ENCODE peak calls at places on chromosomes 13 and 19, in five cellular contexts. T is GM23248, R is GM23338, W is hepatocyte, Q is PC-3. N is an unnamed sample.

GRCh38 chr19:1237754-1238372 is at the start of gene CBARP:
- DNase-seq in Q (peak), W (peak), T (peak), R (no peak), N (peak)

GRCh38 chr13:51632643-51633357 is 48.5 kb downstream of the WDFY2 start:
- DNase-seq in T (peak), Q (no peak), R (peak), W (no peak), N (no peak)

GRCh38 chr13:70357031-70357430 is 248.8 kb upstream of the KLHL1 start:
- DNase-seq in R (no peak), T (no peak), W (no peak), Q (no peak), N (no peak)

GRCh38 chr19:5281588-5281987 is 59.0 kb downstream of the PTPRS start:
- DNase-seq in W (no peak), T (no peak), R (no peak), Q (no peak), N (no peak)

GRCh38 chr13:114110091-114110829 is 22.2 kb downstream of the RASA3 start:
- DNase-seq in Q (no peak), T (peak), W (no peak), R (peak), N (peak)

GRCh38 chr13:29227560-29227959 is 367.9 kb downstream of the SLC7A1 start:
- DNase-seq in W (peak), T (peak), R (no peak), Q (no peak), N (no peak)

GRCh38 chr19:55502197-55502952 is 14.1 kb downstream of the SSC5D start:
- DNase-seq in Q (no peak), W (no peak), R (no peak), T (no peak), N (no peak)

GRCh38 chr13:82717249-82717648 is 1165.0 kb downstream of the SLITRK1 start:
- DNase-seq in R (no peak), T (peak), W (no peak), Q (peak), N (no peak)

GRCh38 chr13:72145383-72145782 is 278.4 kb upstream of the DACH1 start:
- DNase-seq in T (no peak), W (no peak), Q (no peak), R (no peak), N (no peak)

GRCh38 chr19:35742121-35742724 is at the start of gene IGFLR1:
- DNase-seq in R (no peak), W (no peak), Q (no peak), T (no peak), N (no peak)

GRCh38 chr13:112842343-112842856 is 126.6 kb upstream of the MCF2L start:
- DNase-seq in T (no peak), W (no peak), R (peak), Q (no peak), N (no peak)

GRCh38 chr19:53882391-53883050 is 524 bp downstream of the PRKCG start:
- DNase-seq in W (no peak), R (peak), T (no peak), Q (no peak), N (no peak)

GRCh38 chr19:53885036-53885435 is 3.0 kb downstream of the PRKCG start:
- DNase-seq in W (no peak), Q (no peak), T (no peak), R (no peak), N (no peak)

GRCh38 chr19:53884256-53884655 is 2.3 kb downstream of the PRKCG start:
- DNase-seq in R (no peak), Q (no peak), W (no peak), T (no peak), N (no peak)

GRCh38 chr19:53883231-53883661 is 1.2 kb downstream of the PRKCG start:
- DNase-seq in W (no peak), Q (no peak), T (no peak), R (peak), N (peak)

DNA sequence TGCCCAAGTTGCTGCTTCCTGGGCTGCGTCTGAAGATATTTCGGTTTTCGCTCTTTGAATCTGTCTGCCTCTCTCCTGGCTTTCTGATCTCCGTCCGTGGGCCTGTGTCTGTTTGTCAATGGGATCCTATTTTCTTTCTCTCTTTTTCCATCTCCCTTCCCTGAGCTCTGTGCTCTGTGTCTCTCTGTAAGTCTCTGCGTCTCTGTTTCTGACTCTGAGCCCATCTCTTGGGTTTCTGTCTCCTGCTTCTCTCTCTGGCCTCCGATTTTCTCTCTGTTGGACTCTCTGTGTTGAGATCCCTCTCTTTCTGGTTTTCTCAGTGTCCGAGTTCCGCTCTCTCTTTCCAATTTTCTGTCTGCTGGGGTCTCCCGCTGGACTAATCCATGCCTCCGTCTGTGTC is 1.7 kb downstream of the PRKCG start:
- DNase-seq in W (no peak), T (no peak), R (peak), Q (no peak), N (no peak)
- TF ChIP-seq EZH2 in W (no peak), T (peak), R (no peak), Q (no peak), N (no peak)

GRCh38 chr19:39506598-39506943 is 7.8 kb downstream of the DLL3 start:
- DNase-seq in W (no peak), T (no peak), Q (no peak), R (no peak), N (no peak)
- H2AFZ ChIP-seq in W (no peak), T (peak), Q (peak), R (no peak), N (no peak)

GRCh38 chr13:96474158-96474606 is 384.3 kb downstream of the HS6ST3 start:
- DNase-seq in Q (no peak), R (no peak), T (no peak), W (no peak), N (no peak)

GRCh38 chr13:96473463-96474157 is 383.7 kb downstream of the HS6ST3 start:
- DNase-seq in R (peak), W (no peak), T (no peak), Q (no peak), N (no peak)

GRCh38 chr13:96475103-96475502 is 385.2 kb downstream of the HS6ST3 start:
- DNase-seq in Q (no peak), R (no peak), W (no peak), T (no peak), N (no peak)
- TF ChIP-seq EZH2 in Q (no peak), R (no peak), W (no peak), T (no peak), N (no peak)

DNA sequence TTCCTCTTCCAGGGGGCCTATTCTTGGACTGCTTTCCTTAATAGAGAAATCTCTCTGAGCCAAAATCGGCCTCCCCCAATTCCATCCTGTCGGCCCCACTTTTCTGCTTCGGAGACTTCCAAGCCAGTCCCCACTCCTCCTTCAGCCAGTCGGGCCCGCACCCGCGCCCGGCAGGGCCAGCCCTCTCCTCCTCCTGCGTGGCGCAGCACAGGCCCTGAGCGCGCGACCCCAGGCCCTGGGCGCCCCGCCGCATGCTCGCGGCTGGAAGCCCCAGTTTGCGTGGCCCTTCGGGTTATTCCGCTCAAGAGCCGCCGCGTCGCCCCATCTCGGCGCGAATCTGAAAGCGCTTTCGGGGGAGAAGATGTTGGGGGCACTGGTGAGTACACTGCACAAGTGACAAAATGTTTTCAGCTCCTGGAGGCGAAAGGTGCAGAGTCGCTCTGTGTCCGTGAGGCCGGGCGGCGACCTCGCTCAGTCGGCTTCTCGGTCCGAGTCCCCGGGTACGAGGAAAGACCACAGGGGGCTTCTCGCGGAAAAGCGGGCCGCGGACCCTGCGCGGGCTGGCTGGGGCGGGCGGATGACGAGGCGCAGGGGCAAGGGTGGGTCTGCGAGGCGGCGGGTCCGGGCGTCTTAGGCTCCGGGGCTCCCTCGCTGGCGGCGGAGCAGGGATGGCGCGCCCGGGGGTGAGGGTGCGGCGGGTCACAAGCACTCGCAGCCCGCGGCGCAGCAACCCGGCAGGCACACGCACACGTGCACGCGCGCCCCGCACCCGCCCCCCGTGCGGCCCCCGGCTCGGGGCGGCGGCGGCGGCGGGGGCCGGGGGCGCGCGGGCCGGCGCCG is at the start of gene IL17D:
- DNase-seq in R (peak), W (peak), Q (no peak), T (peak), N (peak)
- H2AFZ ChIP-seq in R (peak), W (peak), Q (peak), T (peak), N (peak)

DNA sequence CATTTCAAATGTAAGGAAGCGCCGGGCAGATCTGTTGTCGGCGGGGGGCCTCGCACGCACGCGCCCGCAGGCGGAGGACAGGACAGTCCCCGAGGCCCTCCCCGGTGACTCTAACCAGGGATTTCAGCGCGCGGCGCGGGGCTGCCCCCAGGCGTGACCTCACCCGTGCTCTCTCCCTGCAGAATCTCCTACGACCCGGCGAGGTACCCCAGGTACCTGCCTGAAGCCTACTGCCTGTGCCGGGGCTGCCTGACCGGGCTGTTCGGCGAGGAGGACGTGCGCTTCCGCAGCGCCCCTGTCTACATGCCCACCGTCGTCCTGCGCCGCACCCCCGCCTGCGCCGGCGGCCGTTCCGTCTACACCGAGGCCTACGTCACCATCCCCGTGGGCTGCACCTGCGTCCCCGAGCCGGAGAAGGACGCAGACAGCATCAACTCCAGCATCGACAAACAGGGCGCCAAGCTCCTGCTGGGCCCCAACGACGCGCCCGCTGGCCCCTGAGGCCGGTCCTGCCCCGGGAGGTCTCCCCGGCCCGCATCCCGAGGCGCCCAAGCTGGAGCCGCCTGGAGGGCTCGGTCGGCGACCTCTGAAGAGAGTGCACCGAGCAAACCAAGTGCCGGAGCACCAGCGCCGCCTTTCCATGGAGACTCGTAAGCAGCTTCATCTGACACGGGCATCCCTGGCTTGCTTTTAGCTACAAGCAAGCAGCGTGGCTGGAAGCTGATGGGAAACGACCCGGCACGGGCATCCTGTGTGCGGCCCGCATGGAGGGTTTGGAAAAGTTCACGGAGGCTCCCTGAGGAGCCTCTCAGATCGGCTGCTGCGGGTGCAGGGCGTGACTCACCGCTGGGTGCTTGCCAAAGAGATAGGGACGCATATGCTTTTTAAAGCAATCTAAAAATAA is 18.2 kb downstream of the IL17D start:
- DNase-seq in T (peak), R (peak), Q (peak), W (peak), N (no peak)
- TF ChIP-seq EZH2 in T (no peak), R (no peak), Q (no peak), W (no peak), N (no peak)

DNA sequence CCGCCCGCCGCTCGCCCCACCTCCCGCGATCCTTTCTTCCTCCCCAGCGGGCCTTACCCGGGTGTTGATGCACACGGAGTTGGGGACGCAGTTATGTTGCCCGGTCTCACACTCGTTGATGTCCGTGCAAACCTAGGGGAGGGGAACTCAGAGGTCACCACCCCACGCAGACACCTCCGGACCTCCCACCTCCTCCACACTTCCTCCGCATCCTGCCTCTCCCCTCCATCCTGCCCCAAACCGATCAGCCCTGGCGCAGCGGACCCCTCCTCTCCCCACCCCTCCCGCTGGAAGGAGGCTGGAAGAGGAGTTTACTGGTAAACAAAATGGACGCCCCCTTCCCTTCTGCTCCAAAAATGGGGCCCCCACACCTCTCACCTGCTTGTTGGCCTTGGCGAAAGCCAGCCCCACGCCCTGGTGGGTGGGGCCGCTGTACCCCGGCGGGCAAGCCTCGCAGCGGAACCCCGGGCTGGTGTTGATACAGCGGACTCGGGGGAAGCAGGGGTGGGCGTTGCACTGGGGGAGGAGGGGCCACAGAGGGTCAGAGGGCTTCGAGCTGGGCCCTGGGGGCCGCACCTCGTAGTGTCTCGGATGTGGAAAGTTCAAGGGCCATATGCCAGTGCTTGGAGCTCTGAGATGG is 2.2 kb downstream of the COMP start:
- DNase-seq in Q (no peak), T (no peak), R (peak), W (no peak), N (no peak)
- H2AFZ ChIP-seq in Q (no peak), T (no peak), R (peak), W (no peak), N (no peak)

GRCh38 chr13:99982741-99983400 is 1.3 kb downstream of the ZIC2 start:
- DNase-seq in W (no peak), Q (no peak), T (no peak), R (peak), N (no peak)

GRCh38 chr13:99981115-99982020 is at the start of gene ZIC2:
- DNase-seq in Q (peak), R (peak), T (peak), W (peak), N (peak)

GRCh38 chr13:99980201-99981114 is 1.1 kb upstream of the ZIC2 start:
- DNase-seq in W (peak), Q (peak), T (peak), R (peak), N (peak)

GRCh38 chr13:99983401-99984133 is 2.0 kb downstream of the ZIC2 start:
- DNase-seq in T (peak), Q (no peak), W (peak), R (peak), N (no peak)

DNA sequence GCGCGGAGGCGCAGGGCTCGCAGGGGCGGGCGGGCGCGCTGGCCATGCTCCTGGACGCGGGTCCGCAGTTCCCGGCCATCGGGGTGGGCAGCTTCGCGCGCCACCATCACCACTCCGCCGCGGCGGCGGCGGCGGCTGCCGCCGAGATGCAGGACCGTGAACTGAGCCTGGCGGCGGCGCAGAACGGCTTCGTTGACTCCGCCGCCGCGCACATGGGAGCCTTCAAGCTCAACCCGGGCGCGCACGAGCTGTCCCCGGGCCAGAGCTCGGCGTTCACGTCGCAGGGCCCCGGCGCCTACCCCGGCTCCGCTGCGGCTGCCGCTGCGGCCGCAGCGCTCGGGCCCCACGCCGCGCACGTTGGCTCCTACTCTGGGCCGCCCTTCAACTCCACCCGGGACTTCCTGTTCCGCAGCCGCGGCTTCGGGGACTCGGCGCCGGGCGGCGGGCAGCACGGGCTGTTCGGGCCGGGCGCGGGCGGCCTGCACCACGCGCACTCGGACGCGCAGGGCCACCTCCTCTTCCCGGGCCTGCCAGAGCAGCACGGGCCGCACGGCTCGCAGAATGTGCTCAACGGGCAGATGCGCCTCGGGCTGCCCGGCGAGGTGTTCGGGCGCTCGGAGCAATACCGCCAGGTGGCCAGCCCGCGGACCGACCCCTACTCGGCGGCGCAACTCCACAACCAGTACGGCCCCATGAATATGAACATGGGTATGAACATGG is 597 bp downstream of the ZIC2 start:
- DNase-seq in W (peak), R (peak), Q (no peak), T (peak), N (no peak)
- TF ChIP-seq EZH2 in W (peak), R (no peak), Q (peak), T (peak), N (no peak)

GRCh38 chr13:88895261-88895941 is 1224.2 kb downstream of the SLITRK5 start:
- DNase-seq in T (no peak), Q (no peak), W (no peak), R (no peak), N (no peak)
- H2AFZ ChIP-seq in T (no peak), Q (no peak), W (no peak), R (no peak), N (no peak)

DNA sequence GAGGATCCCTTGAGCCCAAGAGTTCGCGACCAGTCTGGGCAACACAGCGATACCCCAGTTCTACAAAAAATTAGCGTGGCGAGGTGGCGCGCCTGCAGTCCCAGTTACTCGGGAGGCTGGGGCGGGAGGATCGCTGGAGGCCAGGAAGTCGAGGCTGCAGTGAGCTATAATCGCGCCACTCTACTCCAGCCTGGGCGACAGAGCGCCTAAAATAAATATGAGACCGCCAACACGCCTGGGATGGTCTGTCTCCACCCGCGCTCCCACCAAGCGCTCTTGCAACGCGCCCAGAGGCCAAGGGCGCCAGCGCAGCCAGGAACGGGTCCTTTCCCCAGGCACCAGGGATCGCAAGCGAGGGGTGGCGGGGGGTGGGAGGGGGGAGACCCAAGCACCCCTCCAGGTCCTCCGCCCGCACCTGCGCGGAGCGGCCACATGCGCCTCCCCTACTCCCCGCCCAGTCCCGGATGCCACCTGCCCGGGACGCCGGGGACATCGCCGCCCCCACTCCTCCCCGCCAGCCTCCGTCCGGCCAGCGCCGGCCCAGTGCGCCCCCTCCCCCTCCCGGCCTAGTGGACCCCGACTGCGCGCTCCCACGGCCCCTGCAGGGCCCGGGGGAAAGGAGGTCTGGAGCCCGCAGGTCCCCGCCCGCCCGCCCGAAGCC is 441 bp downstream of the RHPN2 start:
- DNase-seq in W (peak), R (peak), Q (peak), T (peak), N (no peak)
- TF ChIP-seq EZH2 in W (peak), R (no peak), Q (no peak), T (peak), N (no peak)

GRCh38 chr19:6516659-6517291 is 14.1 kb upstream of the TNFSF9 start:
- DNase-seq in Q (peak), R (peak), T (peak), W (peak), N (peak)
- H2AFZ ChIP-seq in Q (peak), R (peak), T (peak), W (peak), N (peak)

N was measured in DND-41.